ENCODE peak calls at places on chromosomes 7 and 10, in eight cellular contexts. One of them, this sample, is unnamed.
A peak's percentile ranks its signal among the peaks of the same experiment; 100 is the strongest.

GRCh38 chr7:22833113-22833512 is 10.5 kb upstream of the TOMM7 start:
- DNase-seq in H1: no peak
- DNase-seq in uterus: no peak
- DNase-seq in ovary: no peak
- DNase-seq in heart left ventricle: no peak
- DNase-seq in trophoblast cell: no peak
- DNase-seq in IMR-90: no peak
- DNase-seq in PC-3: no peak
- DNase-seq in this sample: no peak

GRCh38 chr10:31413325-31413724 is 94.3 kb downstream of the ZEB1 start:
- DNase-seq in H1: no peak
- DNase-seq in uterus: no peak
- DNase-seq in ovary: no peak
- DNase-seq in heart left ventricle: no peak
- DNase-seq in trophoblast cell: peak; percentile 80
- DNase-seq in IMR-90: peak; percentile 48
- DNase-seq in PC-3: no peak
- DNase-seq in this sample: no peak

GRCh38 chr10:43078986-43079273 is 2.1 kb downstream of the RET start:
- DNase-seq in H1: peak; percentile 33
- DNase-seq in uterus: no peak
- DNase-seq in ovary: no peak
- DNase-seq in heart left ventricle: no peak
- DNase-seq in trophoblast cell: peak; percentile 32
- DNase-seq in IMR-90: no peak
- DNase-seq in PC-3: no peak
- DNase-seq in this sample: no peak

GRCh38 chr7:33418251-33418701 is 288.9 kb downstream of the BBS9 start:
- DNase-seq in H1: peak; percentile 46
- DNase-seq in uterus: no peak
- DNase-seq in ovary: no peak
- DNase-seq in heart left ventricle: no peak
- DNase-seq in trophoblast cell: no peak
- DNase-seq in IMR-90: peak; percentile 60
- DNase-seq in PC-3: no peak
- DNase-seq in this sample: no peak

GRCh38 chr10:5829267-5829666 is 16.0 kb upstream of the GDI2 start:
- DNase-seq in H1: no peak
- DNase-seq in uterus: no peak
- DNase-seq in ovary: no peak
- DNase-seq in heart left ventricle: no peak
- DNase-seq in trophoblast cell: no peak
- DNase-seq in IMR-90: no peak
- DNase-seq in PC-3: no peak
- DNase-seq in this sample: no peak

GRCh38 chr10:86077871-86078638 is 288.5 kb downstream of the GRID1 start:
- DNase-seq in H1: no peak
- DNase-seq in uterus: no peak
- DNase-seq in ovary: no peak
- DNase-seq in heart left ventricle: no peak
- DNase-seq in trophoblast cell: no peak
- DNase-seq in IMR-90: no peak
- DNase-seq in PC-3: no peak
- DNase-seq in this sample: no peak

GRCh38 chr7:32104766-32105165 is 34.6 kb upstream of the PDE1C start:
- DNase-seq in H1: no peak
- DNase-seq in uterus: no peak
- DNase-seq in ovary: no peak
- DNase-seq in heart left ventricle: no peak
- DNase-seq in trophoblast cell: no peak
- DNase-seq in IMR-90: no peak
- DNase-seq in PC-3: no peak
- DNase-seq in this sample: no peak

GRCh38 chr7:26187380-26188290 is 12.9 kb downstream of the HNRNPA2B1 start:
- DNase-seq in H1: no peak
- DNase-seq in uterus: no peak
- DNase-seq in ovary: no peak
- DNase-seq in heart left ventricle: no peak
- DNase-seq in trophoblast cell: peak; percentile 41
- DNase-seq in IMR-90: no peak
- DNase-seq in PC-3: peak; percentile 24
- DNase-seq in this sample: no peak

GRCh38 chr7:100917018-100917365 is 21.3 kb upstream of the ACHE start:
- DNase-seq in H1: no peak
- DNase-seq in uterus: no peak
- DNase-seq in ovary: no peak
- DNase-seq in heart left ventricle: no peak
- DNase-seq in trophoblast cell: no peak
- DNase-seq in IMR-90: no peak
- DNase-seq in PC-3: no peak
- DNase-seq in this sample: no peak

GRCh38 chr7:76342222-76342621 is 16.6 kb downstream of the YWHAG start:
- DNase-seq in H1: no peak
- DNase-seq in uterus: no peak
- DNase-seq in ovary: no peak
- DNase-seq in heart left ventricle: no peak
- DNase-seq in trophoblast cell: no peak
- DNase-seq in IMR-90: no peak
- DNase-seq in PC-3: no peak
- DNase-seq in this sample: no peak

GRCh38 chr7:76337147-76337546 is 21.6 kb downstream of the YWHAG start:
- DNase-seq in H1: no peak
- DNase-seq in uterus: no peak
- DNase-seq in ovary: no peak
- DNase-seq in heart left ventricle: no peak
- DNase-seq in trophoblast cell: no peak
- DNase-seq in IMR-90: no peak
- DNase-seq in PC-3: no peak
- DNase-seq in this sample: no peak

GRCh38 chr7:76340617-76341131 is 18.1 kb downstream of the YWHAG start:
- DNase-seq in H1: no peak
- DNase-seq in uterus: no peak
- DNase-seq in ovary: no peak
- DNase-seq in heart left ventricle: no peak
- DNase-seq in trophoblast cell: no peak
- DNase-seq in IMR-90: peak; percentile 92
- DNase-seq in PC-3: no peak
- DNase-seq in this sample: no peak

GRCh38 chr7:76336094-76336493 is 22.7 kb downstream of the YWHAG start:
- DNase-seq in H1: no peak
- DNase-seq in uterus: no peak
- DNase-seq in ovary: no peak
- DNase-seq in heart left ventricle: no peak
- DNase-seq in trophoblast cell: no peak
- DNase-seq in IMR-90: no peak
- DNase-seq in PC-3: no peak
- DNase-seq in this sample: no peak

GRCh38 chr7:76338298-76339084 is 20.3 kb downstream of the YWHAG start:
- DNase-seq in H1: no peak
- DNase-seq in uterus: no peak
- DNase-seq in ovary: no peak
- DNase-seq in heart left ventricle: no peak
- DNase-seq in trophoblast cell: peak; percentile 97
- DNase-seq in IMR-90: no peak
- DNase-seq in PC-3: peak; percentile 56
- DNase-seq in this sample: no peak
- H3K4me1 ChIP-seq in H1: peaks cover 4% of the 10 kb centered on the region
- H3K4me1 ChIP-seq in uterus: no peaks in the 10 kb centered on the region
- H3K4me1 ChIP-seq in ovary: peaks cover 18% of the 10 kb centered on the region
- H3K4me1 ChIP-seq in heart left ventricle: peaks cover 94% of the 10 kb centered on the region
- H3K4me1 ChIP-seq in trophoblast cell: peaks cover 5% of the 10 kb centered on the region
- H3K4me1 ChIP-seq in IMR-90: peaks cover 26% of the 10 kb centered on the region
- H3K4me1 ChIP-seq in PC-3: peaks cover 24% of the 10 kb centered on the region
- H3K4me1 ChIP-seq in this sample: peaks cover 90% of the 10 kb centered on the region

DNA sequence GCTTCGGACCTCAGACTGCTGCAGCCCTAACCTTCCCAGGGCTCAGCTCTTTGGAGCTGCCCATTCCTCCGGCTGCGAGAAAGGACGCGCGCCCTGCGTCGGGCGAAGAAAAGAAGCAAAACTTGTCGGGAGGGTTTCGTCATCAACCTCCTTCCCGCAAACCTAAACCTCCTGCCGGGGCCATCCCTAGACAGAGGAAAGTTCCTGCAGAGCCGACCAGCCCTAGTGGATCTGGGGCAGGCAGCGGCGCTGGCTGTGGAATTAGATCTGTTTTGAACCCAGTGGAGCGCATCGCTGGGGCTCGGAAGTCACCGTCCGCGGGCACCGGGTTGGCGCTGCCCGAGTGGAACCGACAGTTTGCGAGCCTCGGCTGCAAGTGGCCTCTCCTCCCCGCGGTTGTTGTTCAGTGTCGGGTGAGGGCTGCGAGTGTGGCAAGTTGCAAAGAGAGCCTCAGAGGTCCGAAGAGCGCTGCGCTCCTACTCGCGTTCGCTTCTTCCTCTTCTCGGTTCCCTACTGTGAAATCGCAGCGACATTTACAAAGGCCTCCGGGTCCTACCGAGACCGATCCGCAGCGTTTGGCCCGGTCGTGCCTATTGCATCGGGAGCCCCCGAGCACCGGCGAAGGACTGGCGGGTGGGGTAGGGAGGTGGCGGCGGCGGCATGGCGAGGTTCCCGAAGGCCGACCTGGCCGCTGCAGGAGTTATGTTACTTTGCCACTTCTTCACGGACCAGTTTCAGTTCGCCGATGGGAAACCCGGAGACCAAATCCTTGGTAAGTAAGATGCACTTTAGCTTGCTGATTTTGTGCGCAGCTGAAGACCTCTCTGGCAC is at the start of gene PLXDC2:
- DNase-seq in H1: no peak
- DNase-seq in uterus: peak; percentile 45
- DNase-seq in ovary: peak; percentile 61
- DNase-seq in heart left ventricle: peak; percentile 69
- DNase-seq in trophoblast cell: peak; percentile 68
- DNase-seq in IMR-90: peak; percentile 36
- DNase-seq in PC-3: peak; percentile 9
- DNase-seq in this sample: peak; percentile 93
- H3K4me3 ChIP-seq in H1: peak within 1 kb of the TSS; percentile 72
- H3K4me3 ChIP-seq in uterus: peak within 1 kb of the TSS; percentile 72
- H3K4me3 ChIP-seq in ovary: peak within 1 kb of the TSS; percentile 53
- H3K4me3 ChIP-seq in heart left ventricle: peak within 1 kb of the TSS; percentile 87
- H3K4me3 ChIP-seq in trophoblast cell: peak within 1 kb of the TSS; percentile 92
- H3K4me3 ChIP-seq in IMR-90: peak within 1 kb of the TSS; percentile 61
- H3K4me3 ChIP-seq in PC-3: peak within 1 kb of the TSS; percentile 64
- H3K4me3 ChIP-seq in this sample: peak within 1 kb of the TSS; percentile 92

GRCh38 chr10:26251925-26252324 is 35.4 kb downstream of the GAD2 start:
- DNase-seq in H1: no peak
- DNase-seq in uterus: no peak
- DNase-seq in ovary: no peak
- DNase-seq in heart left ventricle: no peak
- DNase-seq in trophoblast cell: no peak
- DNase-seq in IMR-90: no peak
- DNase-seq in PC-3: no peak
- DNase-seq in this sample: no peak
- H3K4me1 ChIP-seq in H1: no peaks in the 10 kb centered on the region
- H3K4me1 ChIP-seq in uterus: no peaks in the 10 kb centered on the region
- H3K4me1 ChIP-seq in ovary: no peaks in the 10 kb centered on the region
- H3K4me1 ChIP-seq in heart left ventricle: no peaks in the 10 kb centered on the region
- H3K4me1 ChIP-seq in trophoblast cell: peaks cover 5% of the 10 kb centered on the region
- H3K4me1 ChIP-seq in IMR-90: no peaks in the 10 kb centered on the region
- H3K4me1 ChIP-seq in PC-3: no peaks in the 10 kb centered on the region
- H3K4me1 ChIP-seq in this sample: no peaks in the 10 kb centered on the region

GRCh38 chr7:116687801-116688201 is 15.8 kb downstream of the MET start:
- DNase-seq in H1: no peak
- DNase-seq in uterus: no peak
- DNase-seq in ovary: no peak
- DNase-seq in heart left ventricle: no peak
- DNase-seq in trophoblast cell: peak; percentile 29
- DNase-seq in IMR-90: peak; percentile 83
- DNase-seq in PC-3: peak; percentile 88
- DNase-seq in this sample: no peak
- H3K4me3 ChIP-seq in H1: no peak overlapping the region
- H3K4me3 ChIP-seq in uterus: no peak overlapping the region
- H3K4me3 ChIP-seq in ovary: no peak overlapping the region
- H3K4me3 ChIP-seq in heart left ventricle: no peak overlapping the region
- H3K4me3 ChIP-seq in trophoblast cell: no peak overlapping the region
- H3K4me3 ChIP-seq in IMR-90: no peak overlapping the region
- H3K4me3 ChIP-seq in PC-3: peak overlapping the region; percentile 25
- H3K4me3 ChIP-seq in this sample: no peak overlapping the region

GRCh38 chr10:124012991-124013390 is 80.4 kb downstream of the CHST15 start:
- DNase-seq in H1: no peak
- DNase-seq in uterus: no peak
- DNase-seq in ovary: no peak
- DNase-seq in heart left ventricle: no peak
- DNase-seq in trophoblast cell: no peak
- DNase-seq in IMR-90: no peak
- DNase-seq in PC-3: no peak
- DNase-seq in this sample: no peak
- H3K4me1 ChIP-seq in H1: peaks cover 33% of the 10 kb centered on the region
- H3K4me1 ChIP-seq in uterus: no peaks in the 10 kb centered on the region
- H3K4me1 ChIP-seq in ovary: peaks cover 9% of the 10 kb centered on the region
- H3K4me1 ChIP-seq in heart left ventricle: peaks cover 9% of the 10 kb centered on the region
- H3K4me1 ChIP-seq in trophoblast cell: peaks cover 2% of the 10 kb centered on the region
- H3K4me1 ChIP-seq in IMR-90: no peaks in the 10 kb centered on the region
- H3K4me1 ChIP-seq in PC-3: no peaks in the 10 kb centered on the region
- H3K4me1 ChIP-seq in this sample: peaks cover 73% of the 10 kb centered on the region